ENCODE peak calls at places on chromosome 22, in five cellular contexts. L, C, Y, R and J are unnamed samples.

GRCh38 chr22:34283844-34284243 is 363.6 kb upstream of the LARGE1 start:
- DNase-seq in L (no peak), R (no peak), C (no peak), Y (no peak), J (no peak)

GRCh38 chr22:17943533-17944204 is 80.7 kb downstream of the MICAL3 start:
- DNase-seq in Y (no peak), R (peak), L (no peak), C (peak), J (no peak)

GRCh38 chr22:16804882-16805281 is 20.3 kb downstream of the XKR3 start:
- DNase-seq in R (no peak), Y (no peak), L (no peak), C (no peak), J (no peak)

GRCh38 chr22:29380032-29380781 is 8.2 kb downstream of the AP1B1 start:
- DNase-seq in Y (no peak), C (no peak), R (no peak), L (no peak), J (no peak)

GRCh38 chr22:32794449-32795213 is 6.9 kb upstream of the TIMP3 start:
- DNase-seq in L (no peak), C (no peak), R (no peak), Y (no peak), J (no peak)

GRCh38 chr22:29877620-29878019 is 5.4 kb upstream of the MTMR3 start:
- DNase-seq in C (no peak), R (no peak), Y (no peak), L (peak), J (no peak)

GRCh38 chr22:38353142-38353629 is 36.0 kb upstream of the CSNK1E start:
- DNase-seq in Y (peak), L (peak), C (peak), R (peak), J (peak)

GRCh38 chr22:32680277-32680676 is 121.2 kb upstream of the TIMP3 start:
- DNase-seq in L (no peak), R (no peak), Y (no peak), C (no peak), J (no peak)

GRCh38 chr22:47034076-47034808 is 271.8 kb downstream of the TBC1D22A start:
- DNase-seq in Y (peak), C (no peak), L (no peak), R (no peak), J (no peak)

GRCh38 chr22:50734986-50735738 is 2.8 kb upstream of the ACR start:
- DNase-seq in C (peak), Y (peak), L (no peak), R (no peak), J (no peak)

GRCh38 chr22:43136255-43136654 is 6.9 kb downstream of the MCAT start:
- DNase-seq in L (peak), C (no peak), Y (peak), R (peak), J (no peak)

DNA sequence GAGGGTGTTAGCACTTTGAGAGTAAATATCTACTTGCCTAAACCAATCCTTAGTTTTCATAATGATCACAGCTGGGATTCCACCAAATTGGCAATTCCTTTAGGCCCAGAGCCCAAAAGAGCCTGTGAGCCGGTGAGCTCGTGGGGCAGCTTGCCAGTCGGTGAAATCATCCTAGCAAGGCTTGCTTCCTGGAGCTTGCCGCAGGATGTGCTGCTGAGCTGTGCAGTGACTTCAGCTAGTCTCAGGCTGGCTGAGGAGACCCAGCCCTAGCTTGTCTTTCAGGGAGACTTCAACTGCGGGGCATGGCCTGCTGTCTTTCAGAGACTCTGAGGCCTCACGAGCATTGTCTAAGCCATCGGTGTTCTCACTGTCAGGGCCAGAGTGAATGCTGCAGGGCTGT is 73.6 kb upstream of the SUSD2 start:
- DNase-seq in L (peak), R (peak), Y (no peak), C (peak), J (no peak)
- TF ChIP-seq CTCF in L (peak), R (no peak), Y (no peak), C (no peak), J (no peak)

GRCh38 chr22:37232140-37232998 is 11.7 kb downstream of the RAC2 start:
- DNase-seq in R (no peak), L (no peak), Y (peak), C (no peak), J (no peak)
- H3K27ac ChIP-seq in R (no peak), L (no peak), Y (peak), C (no peak), J (peak)

GRCh38 chr22:49608228-49608627 is 219.4 kb downstream of the BRD1 start:
- DNase-seq in L (no peak), Y (peak), R (no peak), C (no peak), J (no peak)
- TF ChIP-seq CTCF in L (no peak), Y (no peak), R (no peak), C (no peak), J (no peak)

GRCh38 chr22:19982991-19983578 is 33.5 kb downstream of the ARVCF start:
- DNase-seq in C (no peak), Y (peak), R (no peak), L (no peak), J (no peak)
- H3K27ac ChIP-seq in C (no peak), Y (no peak), R (no peak), L (no peak), J (no peak)

GRCh38 chr22:41488596-41489385 is 19.9 kb downstream of the ACO2 start:
- DNase-seq in Y (no peak), L (no peak), R (no peak), C (no peak), J (no peak)
- TF ChIP-seq CTCF in Y (no peak), L (no peak), R (no peak), C (no peak), J (no peak)

DNA sequence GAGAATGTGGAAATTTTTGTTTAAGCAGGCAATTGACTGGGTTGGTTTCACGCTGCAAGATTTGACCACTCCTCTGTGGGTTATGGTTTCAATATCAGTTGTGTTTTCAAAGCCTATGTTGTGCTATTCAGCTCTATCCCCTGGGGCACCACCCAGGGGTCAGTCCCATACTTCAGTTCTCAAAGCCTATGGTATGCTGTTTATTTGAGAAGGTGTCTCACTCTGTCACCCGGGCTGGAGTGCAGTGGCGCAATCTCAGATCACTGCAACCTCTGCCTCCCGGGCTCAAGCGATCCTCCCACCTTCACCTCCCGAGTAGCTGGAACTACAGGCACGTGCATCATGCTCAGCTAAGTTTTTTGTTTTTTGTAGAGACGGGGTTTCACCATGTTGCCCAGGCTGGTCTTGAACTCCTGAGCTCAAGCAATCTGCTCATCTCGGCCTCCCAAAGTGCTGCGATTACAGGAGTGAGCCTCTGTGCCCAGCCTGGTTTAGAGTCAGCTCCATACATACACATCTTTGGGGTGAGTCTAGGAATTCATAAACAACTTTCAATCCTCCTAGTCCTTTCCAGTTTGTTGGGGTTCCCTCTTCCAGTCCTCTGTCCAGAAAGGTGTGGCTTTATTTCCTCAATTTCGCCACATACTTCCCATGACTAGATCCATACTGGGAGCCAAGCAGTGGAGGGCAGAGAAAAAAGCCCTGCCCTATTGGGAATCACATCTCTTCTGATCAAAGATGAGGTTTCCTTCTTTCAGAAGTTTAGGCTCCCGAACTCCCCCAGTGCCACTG is 35.0 kb upstream of the MAPK1 start:
- DNase-seq in C (no peak), L (no peak), R (no peak), Y (peak), J (no peak)
- H3K27ac ChIP-seq in C (no peak), L (no peak), R (no peak), Y (no peak), J (no peak)

DNA sequence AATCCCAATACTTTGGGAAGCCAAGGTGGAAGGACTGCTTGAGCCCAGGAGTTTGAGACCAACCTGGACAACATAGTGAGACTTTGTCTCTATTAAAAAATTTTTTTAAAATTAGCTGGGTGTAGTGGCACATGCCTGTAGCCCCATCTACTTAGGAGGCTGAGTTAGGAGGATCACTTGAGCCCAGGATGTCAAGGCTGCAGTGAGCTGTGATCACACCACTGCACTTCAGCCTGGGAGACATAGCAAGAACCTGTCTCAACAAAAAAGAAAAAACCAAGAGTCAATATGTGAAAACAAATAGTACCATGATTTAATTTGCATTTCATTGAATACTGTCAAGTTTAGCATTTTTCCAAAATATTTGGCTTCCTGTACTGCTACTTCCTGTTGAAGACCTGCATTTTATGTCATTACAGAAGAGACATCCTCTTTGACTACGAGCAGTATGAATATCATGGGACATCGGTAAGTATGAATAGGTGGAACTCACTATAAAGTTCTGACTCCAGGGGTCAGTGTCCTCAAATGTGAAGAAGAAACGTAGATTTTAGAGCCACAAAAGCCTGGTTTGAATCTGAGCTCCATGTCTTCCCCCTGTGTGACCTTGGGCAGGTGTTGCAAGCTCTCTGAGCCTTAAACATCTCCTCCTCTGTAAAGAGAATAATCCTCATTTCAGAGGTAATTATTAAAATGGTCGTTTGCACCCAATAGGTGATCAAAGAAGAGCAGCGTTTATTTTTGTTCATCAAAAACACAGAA is 16.0 kb downstream of the CDC45 start:
- DNase-seq in Y (no peak), R (no peak), L (peak), C (no peak), J (no peak)
- TF ChIP-seq CTCF in Y (peak), R (no peak), L (peak), C (no peak), J (no peak)

DNA sequence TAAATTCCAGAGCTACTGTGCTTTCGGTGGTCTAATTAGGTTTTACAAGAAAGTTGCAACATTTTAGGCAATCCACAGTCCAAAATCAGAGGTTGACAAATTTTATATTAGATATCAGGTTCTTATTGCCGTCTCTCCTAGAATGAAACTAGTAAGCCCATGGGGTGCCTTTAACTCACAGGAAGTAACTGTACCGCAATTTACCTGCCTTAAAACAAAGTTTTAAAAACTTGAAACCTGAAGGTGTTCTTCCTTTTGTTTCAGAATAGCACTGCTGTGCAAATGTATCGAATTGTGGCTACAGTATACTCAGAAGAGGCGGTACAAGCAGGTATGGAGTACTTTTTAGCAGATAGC is 77.2 kb downstream of the PISD start:
- DNase-seq in C (no peak), Y (no peak), R (no peak), L (no peak), J (no peak)
- H3K27ac ChIP-seq in C (no peak), Y (peak), R (peak), L (no peak), J (no peak)

GRCh38 chr22:45757068-45757467 is 85.4 kb downstream of the ATXN10 start:
- DNase-seq in L (peak), Y (no peak), C (no peak), R (peak), J (no peak)
- TF ChIP-seq CTCF in L (peak), Y (no peak), C (no peak), R (no peak), J (no peak)

GRCh38 chr22:19178659-19179471 is at the start of gene SLC25A1:
- DNase-seq in R (peak), C (peak), Y (peak), L (peak), J (peak)

GRCh38 chr22:19176732-19177131 is 1.8 kb downstream of the SLC25A1 start:
- DNase-seq in L (no peak), R (no peak), C (no peak), Y (no peak), J (no peak)

GRCh38 chr22:19176175-19176630 is 2.3 kb downstream of the SLC25A1 start:
- DNase-seq in C (no peak), R (no peak), Y (no peak), L (no peak), J (no peak)

GRCh38 chr22:19178065-19178658 is 374 bp downstream of the SLC25A1 start:
- DNase-seq in L (no peak), Y (peak), C (peak), R (peak), J (peak)

DNA sequence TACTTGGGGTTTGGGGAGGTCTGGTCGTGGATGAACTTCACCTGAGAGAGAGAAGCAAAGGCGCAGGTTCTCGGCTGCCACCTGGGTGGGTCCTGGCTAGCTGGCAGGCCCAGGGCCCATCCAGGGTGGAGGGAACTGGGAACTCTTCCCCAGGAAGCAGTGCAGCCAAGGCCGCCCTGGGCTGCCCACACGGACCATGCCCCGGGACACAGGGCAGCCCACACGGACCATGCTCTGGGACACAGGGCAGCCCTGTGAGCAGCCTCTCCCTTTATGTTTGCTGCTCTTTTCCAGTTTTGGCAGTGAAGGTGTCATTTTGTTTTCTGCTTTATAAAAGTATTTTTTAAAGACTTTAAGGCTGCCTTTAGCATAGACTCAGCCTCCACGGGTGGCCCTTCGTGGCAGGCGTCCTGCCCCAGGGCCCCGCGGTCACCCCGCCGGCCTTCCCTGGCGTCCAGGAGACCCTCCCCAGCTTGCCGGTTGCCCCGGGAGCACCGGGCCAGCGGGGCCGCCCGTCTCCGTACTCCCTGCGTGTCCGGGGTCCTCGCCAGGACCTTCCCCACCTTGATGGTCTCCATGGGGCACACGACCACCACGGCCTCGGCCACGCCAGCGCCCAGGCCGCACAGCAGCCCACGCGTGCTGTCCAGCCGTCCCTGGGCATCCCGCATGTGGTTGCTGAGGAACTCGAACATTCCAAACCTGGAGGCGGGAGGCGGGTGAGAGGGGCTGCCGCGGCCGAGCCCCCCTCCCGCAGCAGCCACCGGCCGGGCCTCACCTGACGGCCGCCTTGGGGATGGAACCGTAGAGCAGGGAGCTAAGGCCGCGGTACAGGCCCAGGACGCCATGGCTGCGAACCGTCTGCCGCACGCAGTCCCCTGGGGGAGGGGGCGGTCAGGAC is 1.1 kb downstream of the SLC25A1 start:
- DNase-seq in Y (peak), R (no peak), L (no peak), C (peak), J (no peak)
- H3K27ac ChIP-seq in Y (peak), R (peak), L (peak), C (peak), J (peak)